ENCODE peak calls at places on chromosomes 2 and 18, in seven cellular contexts. D is GM12878; G is CD8-positive, alpha-beta T cell; B is pancreas; H is stomach; M is MM.1S; W is AG04450. V is an unnamed sample.

GRCh38 chr2:75574106-75574505 is 13.4 kb upstream of the EVA1A start:
- DNase-seq in D (no peak), G (no peak), B (no peak), H (no peak), M (no peak), W (no peak), V (no peak)

GRCh38 chr2:234422895-234423505 is 73.9 kb downstream of the ARL4C start:
- DNase-seq in D (no peak), G (peak; percentile 58), B (no peak), H (no peak), M (no peak), W (no peak), V (peak; percentile 41)

GRCh38 chr2:45776160-45776955 is 124.9 kb downstream of the PRKCE start:
- DNase-seq in D (no peak), G (no peak), B (no peak), H (no peak), M (no peak), W (no peak), V (no peak)

GRCh38 chr2:60806988-60807681 is 51.1 kb downstream of the PAPOLG start:
- DNase-seq in D (peak; percentile 75), G (no peak), B (no peak), H (no peak), M (peak; percentile 17), W (peak; percentile 49), V (no peak)

GRCh38 chr18:21031845-21032244 is 79.8 kb downstream of the ROCK1 start:
- DNase-seq in D (no peak), G (no peak), B (no peak), H (no peak), M (no peak), W (no peak), V (no peak)

GRCh38 chr2:44100351-44100750 is 68.3 kb upstream of the PPM1B start:
- DNase-seq in D (no peak), G (no peak), B (no peak), H (peak; percentile 38), M (peak; percentile 65), W (peak; percentile 72), V (no peak)

GRCh38 chr18:47978603-47979002 is 48.1 kb upstream of the SMAD2 start:
- DNase-seq in D (no peak), G (no peak), B (no peak), H (no peak), M (no peak), W (no peak), V (no peak)

GRCh38 chr2:210112871-210113270 is 58.3 kb downstream of the KANSL1L start:
- DNase-seq in D (no peak), G (no peak), B (no peak), H (no peak), M (no peak), W (no peak), V (no peak)

GRCh38 chr2:240021488-240022104 is 3.5 kb downstream of the NDUFA10 start:
- DNase-seq in D (no peak), G (peak; percentile 15), B (peak; percentile 86), H (peak; percentile 72), M (peak; percentile 37), W (peak; percentile 11), V (peak; percentile 64)

GRCh38 chr2:128301501-128301966 is 17.1 kb downstream of the HS6ST1 start:
- DNase-seq in D (no peak), G (no peak), B (peak; percentile 44), H (no peak), M (no peak), W (peak; percentile 95), V (no peak)

GRCh38 chr2:218894168-218895157 is 13.8 kb downstream of the WNT10A start:
- DNase-seq in D (no peak), G (no peak), B (no peak), H (no peak), M (no peak), W (no peak), V (no peak)

DNA sequence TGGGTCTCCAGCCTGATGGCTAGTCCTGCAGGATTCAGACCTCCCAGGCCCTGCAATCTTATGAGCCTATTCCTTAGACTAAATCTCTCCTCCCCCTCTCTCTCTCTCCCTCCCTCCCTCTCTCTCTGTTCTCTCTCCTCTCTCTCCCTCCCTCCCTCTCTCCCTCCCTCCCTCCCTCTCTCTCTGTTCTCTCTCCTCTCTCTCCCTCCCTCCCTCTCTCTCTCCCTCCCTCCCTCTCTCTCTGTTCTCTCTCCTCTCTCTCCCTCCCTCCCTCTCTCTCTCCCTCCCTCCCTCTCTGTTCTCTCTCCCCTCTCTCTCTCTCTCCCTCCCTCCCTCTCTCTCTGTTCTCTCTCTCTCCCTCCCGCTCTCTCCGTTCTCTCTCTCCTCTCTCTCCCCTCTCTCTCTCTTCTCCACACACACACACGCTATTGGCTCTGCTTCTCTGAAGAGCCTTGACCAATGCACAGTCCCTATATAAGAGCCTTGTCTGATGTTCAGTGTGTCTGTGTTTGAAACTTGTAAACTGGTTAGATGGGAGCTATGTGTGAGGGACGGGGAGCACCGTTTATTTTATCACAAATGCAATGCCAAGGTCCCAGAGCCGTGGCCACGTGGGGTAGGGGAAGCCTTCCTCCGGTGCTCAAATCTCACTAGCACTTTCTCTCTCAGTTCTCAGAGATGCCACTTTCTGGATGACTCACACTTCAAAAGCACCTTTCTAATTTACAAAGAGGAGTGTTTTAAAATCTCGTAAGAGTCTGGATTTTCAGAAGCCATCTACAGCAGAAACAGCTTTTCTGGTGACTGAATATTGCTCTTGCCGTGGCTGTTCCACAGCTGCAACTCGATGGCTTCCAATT is 9.4 kb upstream of the PRLH start:
- DNase-seq in D (peak; percentile 89), G (no peak), B (no peak), H (no peak), M (peak; percentile 82), W (no peak), V (no peak)
- H3K4me3 ChIP-seq in D (no peak overlapping the region), G (no peak overlapping the region), B (no peak overlapping the region), H (no peak overlapping the region), M (peak overlapping the region; percentile 2), W (no peak overlapping the region), V (no peak overlapping the region)

GRCh38 chr2:237128026-237128703 is 42.5 kb downstream of the COPS8 start:
- DNase-seq in D (no peak), G (no peak), B (no peak), H (peak; percentile 77), M (no peak), W (peak; percentile 97), V (peak; percentile 93)
- TF ChIP-seq CTCF in D (no peak), G (no peak), B (no peak), H (no peak), M (no peak), W (peak; percentile 41), V (no peak)

DNA sequence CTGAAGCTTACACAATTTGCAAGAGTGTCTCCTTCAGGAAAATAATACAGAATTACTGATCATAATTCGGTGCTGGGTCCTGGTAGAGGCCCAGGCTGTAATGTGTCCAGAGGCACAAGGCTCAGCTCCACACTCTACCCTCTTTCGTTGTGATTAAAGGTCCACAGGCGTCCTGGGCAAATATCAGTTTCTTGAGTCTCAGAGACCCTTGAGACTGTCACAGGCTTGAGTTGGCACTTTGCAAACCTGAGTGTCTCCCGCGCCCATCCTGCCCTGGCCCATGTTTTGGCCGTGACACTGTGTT is 46.9 kb upstream of the SMAD7 start:
- DNase-seq in D (no peak), G (no peak), B (no peak), H (no peak), M (no peak), W (no peak), V (no peak)
- H3K27ac ChIP-seq in D (no peak overlapping the region), G (no peak overlapping the region), B (peak overlapping the region; percentile 16), H (no peak overlapping the region), M (no peak overlapping the region), W (peak overlapping the region; percentile 53), V (peak overlapping the region; percentile 64)

GRCh38 chr2:169732583-169733358 is 861 bp upstream of the KLHL23 start:
- DNase-seq in D (no peak), G (no peak), B (no peak), H (no peak), M (no peak), W (no peak), V (no peak)
- H3K4me3 ChIP-seq in D (peak overlapping the region; percentile 74), G (peak overlapping the region; percentile 47), B (peak overlapping the region; percentile 78), H (peak overlapping the region; percentile 79), M (no peak overlapping the region), W (peak overlapping the region; percentile 66), V (peak overlapping the region; percentile 85)

DNA sequence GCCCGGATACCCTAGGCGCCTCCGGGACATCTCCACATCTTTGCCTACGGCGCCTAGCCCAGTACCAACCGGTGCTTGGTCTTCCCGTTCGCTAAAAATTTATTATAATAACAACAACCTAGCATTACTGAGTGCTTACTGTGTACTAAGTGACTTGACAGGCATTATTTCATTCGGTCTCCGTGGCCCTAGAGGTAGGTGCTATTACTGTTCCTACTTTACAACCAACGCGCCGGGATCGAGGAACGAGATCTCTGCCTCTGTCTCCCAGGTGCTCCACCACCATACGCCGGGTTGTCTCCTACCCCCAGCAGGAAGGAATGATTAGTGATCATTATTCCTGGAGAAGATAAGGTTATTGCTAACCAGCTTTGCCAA is 657 bp upstream of the BIN1 start:
- DNase-seq in D (no peak), G (no peak), B (no peak), H (no peak), M (peak; percentile 44), W (no peak), V (no peak)
- TF ChIP-seq CTCF in D (no peak), G (no peak), B (no peak), H (no peak), M (peak; percentile 7), W (peak; percentile 20), V (peak; percentile 44)

GRCh38 chr2:135986507-135986906 is 1.1 kb upstream of the DARS1 start:
- DNase-seq in D (no peak), G (no peak), B (no peak), H (no peak), M (no peak), W (no peak), V (no peak)
- H3K27ac ChIP-seq in D (no peak overlapping the region), G (no peak overlapping the region), B (no peak overlapping the region), H (no peak overlapping the region), M (no peak overlapping the region), W (no peak overlapping the region), V (peak overlapping the region; percentile 98)

GRCh38 chr2:233399306-233400225 is 45.3 kb downstream of the DGKD start:
- DNase-seq in D (no peak), G (no peak), B (no peak), H (peak; percentile 23), M (no peak), W (no peak), V (no peak)
- H3K4me3 ChIP-seq in D (no peak overlapping the region), G (peak overlapping the region; percentile 13), B (no peak overlapping the region), H (no peak overlapping the region), M (no peak overlapping the region), W (no peak overlapping the region), V (no peak overlapping the region)

GRCh38 chr2:85243101-85244072 is 84.4 kb downstream of the TGOLN2 start:
- DNase-seq in D (no peak), G (no peak), B (peak; percentile 83), H (peak; percentile 38), M (no peak), W (no peak), V (peak; percentile 60)
- TF ChIP-seq CTCF in D (peak; percentile 46), G (no peak), B (peak; percentile 22), H (no peak), M (peak; percentile 39), W (peak; percentile 45), V (peak; percentile 50)

GRCh38 chr2:181126311-181126710 is 145.9 kb downstream of the UBE2E3 start:
- DNase-seq in D (no peak), G (no peak), B (no peak), H (no peak), M (no peak), W (no peak), V (no peak)
- H3K27ac ChIP-seq in D (no peak overlapping the region), G (peak overlapping the region; percentile 84), B (no peak overlapping the region), H (no peak overlapping the region), M (no peak overlapping the region), W (no peak overlapping the region), V (peak overlapping the region; percentile 8)